ENCODE peak calls at places on chromosomes 1 and 21, in four cellular contexts. Z, F, O and I are unnamed samples.

GRCh38 chr1:68201546-68202238 is 30.6 kb downstream of the WLS start:
- DNase-seq in O (no peak), F (peak), Z (no peak), I (no peak)

GRCh38 chr1:44405041-44405803 is at the start of gene RNF220:
- DNase-seq in F (peak), Z (peak), O (no peak), I (peak)

GRCh38 chr21:42767561-42767835 is 111.8 kb downstream of the WDR4 start:
- DNase-seq in Z (no peak), O (no peak), F (no peak), I (no peak)

GRCh38 chr1:240555524-240555923 is 56.4 kb downstream of the GREM2 start:
- DNase-seq in Z (no peak), F (peak), O (no peak), I (no peak)

GRCh38 chr1:35718492-35719336 is at the start of gene C1orf216:
- DNase-seq in Z (peak), O (peak), F (peak), I (no peak)

GRCh38 chr1:33181906-33182305 is at the start of gene TRIM62:
- DNase-seq in O (peak), Z (peak), F (peak), I (peak)

GRCh38 chr1:10941891-10942541 is 70.4 kb upstream of the TARDBP start:
- DNase-seq in O (peak), F (peak), Z (no peak), I (no peak)

GRCh38 chr1:12180315-12180714 is 13.5 kb downstream of the TNFRSF1B start:
- DNase-seq in O (no peak), Z (no peak), F (no peak), I (no peak)

GRCh38 chr1:201268604-201269151 is 14.6 kb upstream of the PKP1 start:
- DNase-seq in F (peak), O (no peak), Z (peak), I (peak)

GRCh38 chr1:32972814-32973428 is 8.3 kb upstream of the RNF19B start:
- DNase-seq in O (no peak), F (peak), Z (no peak), I (no peak)

GRCh38 chr1:215109171-215109570 is 26.6 kb downstream of the KCNK2 start:
- DNase-seq in O (no peak), Z (no peak), F (no peak), I (no peak)

GRCh38 chr1:230255991-230256390 is 170.1 kb downstream of the PGBD5 start:
- DNase-seq in O (no peak), F (no peak), Z (no peak), I (no peak)

GRCh38 chr1:153035211-153035610 is 4.2 kb downstream of the SPRR1B start:
- DNase-seq in F (no peak), Z (no peak), O (no peak), I (no peak)

GRCh38 chr1:158025576-158026230 is 32.3 kb downstream of the KIRREL1 start:
- DNase-seq in F (no peak), Z (no peak), O (no peak), I (no peak)

GRCh38 chr1:62333431-62333830 is 14.2 kb upstream of the KANK4 start:
- DNase-seq in Z (no peak), O (no peak), F (no peak), I (no peak)

GRCh38 chr1:94481473-94481933 is 60.1 kb downstream of the F3 start:
- DNase-seq in F (peak), O (no peak), Z (peak), I (peak)

GRCh38 chr1:173869108-173869359 is 854 bp downstream of the ZBTB37 start:
- DNase-seq in Z (no peak), F (no peak), O (no peak), I (no peak)

GRCh38 chr21:37803076-37803475 is 113.2 kb downstream of the KCNJ6 start:
- DNase-seq in O (no peak), Z (no peak), F (no peak), I (no peak)

GRCh38 chr1:103900005-103900404 is 150.3 kb downstream of the AMY1C start:
- DNase-seq in Z (no peak), F (no peak), O (no peak), I (no peak)

GRCh38 chr1:155127672-155128468 is at the start of gene EFNA1:
- DNase-seq in Z (no peak), F (peak), O (peak), I (no peak)

GRCh38 chr1:31811605-31812004 is 4.2 kb downstream of the SPOCD1 start:
- DNase-seq in Z (no peak), O (no peak), F (peak), I (no peak)

GRCh38 chr1:70509996-70510876 is 99.2 kb downstream of the CTH start:
- DNase-seq in O (no peak), F (peak), Z (peak), I (peak)

GRCh38 chr1:22157359-22157966 is 14.6 kb upstream of the WNT4 start:
- DNase-seq in O (no peak), F (no peak), Z (no peak), I (no peak)

GRCh38 chr1:234647245-234647644 is 37.3 kb upstream of the IRF2BP2 start:
- DNase-seq in O (no peak), F (no peak), Z (no peak), I (no peak)

GRCh38 chr1:84366786-84367185 is 31.5 kb upstream of the DNASE2B start:
- DNase-seq in Z (no peak), O (no peak), F (peak), I (no peak)

GRCh38 chr21:34198232-34199120 is 125.1 kb downstream of the MRPS6 start:
- DNase-seq in O (no peak), F (no peak), Z (no peak), I (no peak)

GRCh38 chr1:87898401-87898800 is 569.7 kb downstream of the LMO4 start:
- DNase-seq in F (no peak), O (no peak), Z (no peak), I (no peak)